ENCODE peak calls at places on chromosomes 11 and 22, in eight cellular contexts. L is T1000, H is smooth muscle cell of the brain vasculature, N is endothelial cell, D is posterior vena cava, O is activated T-cell treated with anti-CD3 and anti-CD28 coated beads for 1 hour, B is adrenal gland, V is GM13977. K is an unnamed sample.

GRCh38 chr22:19037282-19038163 is 84.7 kb downstream of the DGCR2 start:
- DNase-seq in L (no peak), H (no peak), N (no peak), D (peak), O (no peak), B (peak), V (no peak), K (no peak)

GRCh38 chr22:49717322-49717919 is 110.3 kb downstream of the BRD1 start:
- DNase-seq in L (no peak), H (no peak), N (no peak), D (peak), O (no peak), B (no peak), V (no peak), K (no peak)

GRCh38 chr11:76233936-76234703 is 27.8 kb upstream of the WNT11 start:
- DNase-seq in L (peak), H (no peak), N (peak), D (peak), O (no peak), B (peak), V (peak), K (peak)

GRCh38 chr11:3934658-3935057 is 79.2 kb downstream of the STIM1 start:
- DNase-seq in L (no peak), H (no peak), N (no peak), D (no peak), O (no peak), B (no peak), V (no peak), K (no peak)

GRCh38 chr11:111301004-111301839 is 2.9 kb downstream of the POU2AF3 start:
- DNase-seq in L (no peak), H (no peak), N (no peak), D (no peak), O (no peak), B (no peak), V (no peak), K (no peak)

GRCh38 chr11:119752946-119753345 is 23.9 kb upstream of the NECTIN1 start:
- DNase-seq in L (no peak), H (no peak), N (no peak), D (peak), O (no peak), B (no peak), V (no peak), K (no peak)

GRCh38 chr11:115674831-115675230 is 170.6 kb upstream of the CADM1 start:
- DNase-seq in L (no peak), H (no peak), N (no peak), D (no peak), O (no peak), B (no peak), V (no peak), K (no peak)

GRCh38 chr11:839875-840617 is 2.3 kb downstream of the POLR2L start:
- DNase-seq in L (no peak), H (no peak), N (no peak), D (no peak), O (no peak), B (peak), V (no peak), K (no peak)

GRCh38 chr11:122046846-122047245 is 69.2 kb downstream of the BLID start:
- DNase-seq in L (no peak), H (no peak), N (no peak), D (no peak), O (no peak), B (no peak), V (no peak), K (no peak)

GRCh38 chr22:50303848-50304527 is 3.5 kb downstream of the PLXNB2 start:
- DNase-seq in L (no peak), H (no peak), N (no peak), D (no peak), O (no peak), B (peak), V (no peak), K (peak)

GRCh38 chr11:10500757-10501684 is 40.0 kb downstream of the RNF141 start:
- DNase-seq in L (no peak), H (no peak), N (no peak), D (no peak), O (no peak), B (peak), V (peak), K (no peak)

GRCh38 chr22:36486619-36487384 is 5.4 kb upstream of the TXN2 start:
- DNase-seq in L (peak), H (no peak), N (peak), D (no peak), O (peak), B (peak), V (no peak), K (peak)

GRCh38 chr11:96254087-96254486 is 88.9 kb downstream of the MAML2 start:
- DNase-seq in L (no peak), H (no peak), N (peak), D (no peak), O (no peak), B (peak), V (peak), K (peak)

GRCh38 chr22:49629586-49630447 is 197.9 kb downstream of the BRD1 start:
- DNase-seq in L (no peak), H (no peak), N (no peak), D (peak), O (no peak), B (no peak), V (no peak), K (no peak)

GRCh38 chr22:49024775-49025440 is 802.8 kb downstream of the BRD1 start:
- DNase-seq in L (no peak), H (no peak), N (no peak), D (peak), O (no peak), B (no peak), V (no peak), K (no peak)

GRCh38 chr22:48089601-48090331 is 1327.3 kb downstream of the TBC1D22A start:
- DNase-seq in L (no peak), H (no peak), N (no peak), D (peak), O (no peak), B (peak), V (no peak), K (peak)

GRCh38 chr11:47595029-47595428 is 818 bp upstream of the C1QTNF4 start:
- DNase-seq in L (no peak), H (no peak), N (no peak), D (no peak), O (no peak), B (no peak), V (no peak), K (no peak)

GRCh38 chr11:119195680-119196079 is 10.4 kb downstream of the NHERF4 start:
- DNase-seq in L (no peak), H (no peak), N (peak), D (no peak), O (no peak), B (peak), V (no peak), K (no peak)

GRCh38 chr11:100984668-100985067 is 144.9 kb downstream of the PGR start:
- DNase-seq in L (no peak), H (no peak), N (no peak), D (no peak), O (no peak), B (no peak), V (peak), K (no peak)

GRCh38 chr11:120925944-120926343 is 98.0 kb upstream of the TBCEL start:
- DNase-seq in L (no peak), H (no peak), N (no peak), D (no peak), O (no peak), B (no peak), V (peak), K (no peak)

GRCh38 chr11:126079640-126080205 is 17.1 kb upstream of the CDON start:
- DNase-seq in L (no peak), H (no peak), N (no peak), D (no peak), O (no peak), B (no peak), V (no peak), K (no peak)

GRCh38 chr11:16898274-16898985 is 115.8 kb downstream of the PLEKHA7 start:
- DNase-seq in L (no peak), H (no peak), N (no peak), D (no peak), O (no peak), B (no peak), V (no peak), K (no peak)

GRCh38 chr11:59463176-59463575 is 6.4 kb downstream of the OR4D6 start:
- DNase-seq in L (no peak), H (no peak), N (no peak), D (no peak), O (no peak), B (no peak), V (no peak), K (no peak)

GRCh38 chr11:72263363-72263762 is 19.4 kb upstream of the PHOX2A start:
- DNase-seq in L (no peak), H (no peak), N (no peak), D (no peak), O (no peak), B (no peak), V (no peak), K (peak)

GRCh38 chr11:32385998-32386397 is 49.3 kb downstream of the WT1 start:
- DNase-seq in L (no peak), H (no peak), N (peak), D (no peak), O (no peak), B (peak), V (no peak), K (peak)

GRCh38 chr11:129460714-129461113 is 85.1 kb downstream of the BARX2 start:
- DNase-seq in L (no peak), H (no peak), N (no peak), D (no peak), O (no peak), B (no peak), V (no peak), K (no peak)

GRCh38 chr11:8063319-8063718 is 17.7 kb upstream of the TUB start:
- DNase-seq in L (no peak), H (no peak), N (no peak), D (no peak), O (no peak), B (peak), V (no peak), K (no peak)

GRCh38 chr22:29994027-29994715 is 86.1 kb upstream of the HORMAD2 start:
- DNase-seq in L (no peak), H (no peak), N (no peak), D (no peak), O (no peak), B (no peak), V (no peak), K (peak)

GRCh38 chr22:22812031-22812905 is 75.3 kb upstream of the IGLL5 start:
- DNase-seq in L (no peak), H (no peak), N (no peak), D (no peak), O (no peak), B (peak), V (no peak), K (no peak)

GRCh38 chr11:33670250-33671011 is 30.2 kb downstream of the C11orf91 start:
- DNase-seq in L (no peak), H (no peak), N (no peak), D (no peak), O (no peak), B (no peak), V (no peak), K (peak)

GRCh38 chr11:12163181-12163841 is 52.9 kb downstream of the MICAL2 start:
- DNase-seq in L (peak), H (peak), N (no peak), D (no peak), O (no peak), B (no peak), V (no peak), K (no peak)

GRCh38 chr22:37220543-37220968 is 8.3 kb upstream of the SSTR3 start:
- DNase-seq in L (no peak), H (no peak), N (no peak), D (no peak), O (no peak), B (no peak), V (no peak), K (no peak)

GRCh38 chr11:15651033-15651432 is 536.3 kb downstream of the INSC start:
- DNase-seq in L (no peak), H (no peak), N (no peak), D (no peak), O (no peak), B (no peak), V (no peak), K (no peak)

GRCh38 chr11:44351006-44351660 is 41.2 kb upstream of the ALX4 start:
- DNase-seq in L (no peak), H (no peak), N (no peak), D (peak), O (no peak), B (no peak), V (peak), K (peak)

GRCh38 chr11:64571410-64572091 is 19.5 kb upstream of the SLC22A12 start:
- DNase-seq in L (no peak), H (no peak), N (no peak), D (peak), O (no peak), B (no peak), V (no peak), K (no peak)

K was measured in NB4.